ENCODE peak calls at places on chromosomes 7 and 10, in six cellular contexts. One of them, this sample, is unnamed. For H3K4me1 and H3K9me3, the result is how much of the 10 kb centered on the place peaks cover.

GRCh38 chr7:158129037-158130022 is 458.3 kb downstream of the PTPRN2 start:
- DNase-seq in fibroblast of lung: no peak
- DNase-seq in adrenal gland: no peak
- DNase-seq in cardiac muscle cell: no peak
- DNase-seq in heart right ventricle: no peak
- DNase-seq in A549: no peak
- DNase-seq in this sample: no peak

GRCh38 chr10:110205051-110205675 is 2.2 kb upstream of the MXI1 start:
- DNase-seq in fibroblast of lung: no peak
- DNase-seq in adrenal gland: no peak
- DNase-seq in cardiac muscle cell: no peak
- DNase-seq in heart right ventricle: no peak
- DNase-seq in A549: no peak
- DNase-seq in this sample: no peak

GRCh38 chr7:127752829-127753228 is 100.8 kb downstream of the SND1 start:
- DNase-seq in fibroblast of lung: no peak
- DNase-seq in adrenal gland: no peak
- DNase-seq in cardiac muscle cell: no peak
- DNase-seq in heart right ventricle: no peak
- DNase-seq in A549: no peak
- DNase-seq in this sample: no peak

GRCh38 chr10:77600640-77601039 is 37.0 kb downstream of the KCNMA1 start:
- DNase-seq in fibroblast of lung: no peak
- DNase-seq in adrenal gland: no peak
- DNase-seq in cardiac muscle cell: no peak
- DNase-seq in heart right ventricle: no peak
- DNase-seq in A549: no peak
- DNase-seq in this sample: no peak

GRCh38 chr10:129031233-129032150 is 435.5 kb upstream of the MGMT start:
- DNase-seq in fibroblast of lung: peak
- DNase-seq in adrenal gland: peak
- DNase-seq in cardiac muscle cell: peak
- DNase-seq in heart right ventricle: peak
- DNase-seq in A549: peak
- DNase-seq in this sample: no peak

GRCh38 chr7:93399642-93400041 is 167.5 kb downstream of the VPS50 start:
- DNase-seq in fibroblast of lung: no peak
- DNase-seq in adrenal gland: no peak
- DNase-seq in cardiac muscle cell: no peak
- DNase-seq in heart right ventricle: no peak
- DNase-seq in A549: no peak
- DNase-seq in this sample: no peak

GRCh38 chr7:7553386-7553785 is 13.3 kb upstream of the MIOS start:
- DNase-seq in fibroblast of lung: no peak
- DNase-seq in adrenal gland: no peak
- DNase-seq in cardiac muscle cell: no peak
- DNase-seq in heart right ventricle: no peak
- DNase-seq in A549: no peak
- DNase-seq in this sample: no peak

GRCh38 chr7:79528421-79528820 is 75.0 kb upstream of the MAGI2 start:
- DNase-seq in fibroblast of lung: no peak
- DNase-seq in adrenal gland: no peak
- DNase-seq in cardiac muscle cell: no peak
- DNase-seq in heart right ventricle: no peak
- DNase-seq in A549: no peak
- DNase-seq in this sample: no peak

GRCh38 chr7:151349507-151349853 is 7.9 kb downstream of the NUB1 start:
- DNase-seq in fibroblast of lung: no peak
- DNase-seq in adrenal gland: no peak
- DNase-seq in cardiac muscle cell: no peak
- DNase-seq in heart right ventricle: no peak
- DNase-seq in A549: no peak
- DNase-seq in this sample: no peak

GRCh38 chr10:118669020-118669766 is 73.7 kb upstream of the PRLHR start:
- DNase-seq in fibroblast of lung: peak
- DNase-seq in adrenal gland: peak
- DNase-seq in cardiac muscle cell: peak
- DNase-seq in heart right ventricle: peak
- DNase-seq in A549: no peak
- DNase-seq in this sample: no peak

GRCh38 chr10:102616071-102616770 is 28.1 kb upstream of the TRIM8 start:
- DNase-seq in fibroblast of lung: peak
- DNase-seq in adrenal gland: no peak
- DNase-seq in cardiac muscle cell: peak
- DNase-seq in heart right ventricle: peak
- DNase-seq in A549: no peak
- DNase-seq in this sample: no peak

GRCh38 chr10:5828725-5829124 is 15.5 kb upstream of the GDI2 start:
- DNase-seq in fibroblast of lung: no peak
- DNase-seq in adrenal gland: no peak
- DNase-seq in cardiac muscle cell: no peak
- DNase-seq in heart right ventricle: no peak
- DNase-seq in A549: no peak
- DNase-seq in this sample: peak

GRCh38 chr10:5830629-5831445 is 17.6 kb upstream of the GDI2 start:
- DNase-seq in fibroblast of lung: no peak
- DNase-seq in adrenal gland: no peak
- DNase-seq in cardiac muscle cell: no peak
- DNase-seq in heart right ventricle: no peak
- DNase-seq in A549: no peak
- DNase-seq in this sample: no peak

GRCh38 chr10:5831446-5831782 is 18.2 kb upstream of the GDI2 start:
- DNase-seq in fibroblast of lung: no peak
- DNase-seq in adrenal gland: no peak
- DNase-seq in cardiac muscle cell: no peak
- DNase-seq in heart right ventricle: no peak
- DNase-seq in A549: no peak
- DNase-seq in this sample: no peak

GRCh38 chr10:5827841-5828240 is 14.6 kb upstream of the GDI2 start:
- DNase-seq in fibroblast of lung: no peak
- DNase-seq in adrenal gland: no peak
- DNase-seq in cardiac muscle cell: no peak
- DNase-seq in heart right ventricle: no peak
- DNase-seq in A549: no peak
- DNase-seq in this sample: peak

DNA sequence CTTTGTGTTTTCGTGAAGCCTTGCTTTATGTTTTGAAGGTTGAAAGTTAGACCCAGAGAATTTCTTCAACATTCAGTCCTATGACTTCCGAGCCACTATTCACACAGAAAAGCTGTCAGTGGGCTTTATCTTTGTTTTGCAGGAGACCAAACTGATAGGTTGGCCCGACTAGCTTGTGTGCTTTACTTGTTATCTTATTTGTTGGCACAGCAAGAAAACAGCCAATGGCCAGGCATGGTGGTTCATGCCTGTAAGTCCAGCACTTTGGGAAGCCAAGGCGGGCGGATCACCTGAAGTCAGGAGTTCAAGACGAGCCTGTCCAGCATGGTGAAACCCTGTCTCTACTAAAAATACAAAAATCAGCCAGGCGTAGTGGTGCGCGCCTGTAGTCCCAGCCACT is 16.0 kb upstream of the GDI2 start:
- DNase-seq in fibroblast of lung: no peak
- DNase-seq in adrenal gland: no peak
- DNase-seq in cardiac muscle cell: no peak
- DNase-seq in heart right ventricle: no peak
- DNase-seq in A549: no peak
- DNase-seq in this sample: no peak
- TF ChIP-seq CTCF in fibroblast of lung: no peak
- TF ChIP-seq CTCF in adrenal gland: no peak
- TF ChIP-seq CTCF in cardiac muscle cell: no peak
- TF ChIP-seq CTCF in heart right ventricle: no peak
- TF ChIP-seq CTCF in A549: no peak
- TF ChIP-seq CTCF in this sample: no peak

GRCh38 chr10:2839081-2839725 is 228.1 kb upstream of the PFKP start:
- DNase-seq in fibroblast of lung: no peak
- DNase-seq in adrenal gland: peak
- DNase-seq in cardiac muscle cell: peak
- DNase-seq in heart right ventricle: peak
- DNase-seq in A549: peak
- DNase-seq in this sample: peak

GRCh38 chr10:2831509-2831908 is 235.8 kb upstream of the PFKP start:
- DNase-seq in fibroblast of lung: no peak
- DNase-seq in adrenal gland: no peak
- DNase-seq in cardiac muscle cell: no peak
- DNase-seq in heart right ventricle: no peak
- DNase-seq in A549: no peak
- DNase-seq in this sample: no peak

GRCh38 chr10:2835950-2836349 is 231.4 kb upstream of the PFKP start:
- DNase-seq in fibroblast of lung: no peak
- DNase-seq in adrenal gland: no peak
- DNase-seq in cardiac muscle cell: no peak
- DNase-seq in heart right ventricle: no peak
- DNase-seq in A549: no peak
- DNase-seq in this sample: no peak

DNA sequence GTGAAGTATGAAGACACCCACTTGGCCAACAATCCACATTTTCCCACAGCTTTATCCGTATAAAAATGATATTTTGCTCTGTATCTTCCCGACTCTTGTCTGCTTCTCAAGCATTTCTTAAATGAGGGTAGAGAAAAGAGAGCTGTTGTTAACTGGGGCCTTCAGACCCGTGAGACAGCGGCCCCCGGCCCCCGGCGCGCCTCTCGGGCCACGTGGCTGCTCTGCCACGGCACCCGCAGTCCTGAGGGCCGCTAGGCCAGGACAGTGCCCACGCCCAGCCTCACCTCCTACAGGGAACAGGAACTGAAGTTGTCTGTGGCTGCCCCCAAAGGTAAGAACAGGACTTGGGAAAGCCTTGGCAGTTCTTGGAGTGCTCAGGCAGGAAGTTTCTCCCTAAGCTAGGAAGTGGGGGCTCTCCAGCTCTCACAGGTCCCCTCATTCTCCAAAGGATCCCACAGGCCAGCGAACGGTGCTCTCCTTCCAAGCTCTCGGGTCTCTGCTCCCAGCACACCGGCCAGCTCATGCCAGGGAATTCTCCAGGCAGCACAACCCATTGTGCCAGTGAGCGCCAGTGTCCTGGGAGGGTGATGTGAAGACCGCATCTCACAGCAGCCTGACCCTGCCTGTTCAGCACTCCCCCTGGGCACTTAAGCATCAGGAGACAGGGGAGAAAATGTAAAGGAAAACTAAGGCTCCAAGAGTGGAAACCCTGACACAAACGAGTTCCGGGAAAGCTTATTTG is 230.3 kb upstream of the PFKP start:
- DNase-seq in fibroblast of lung: no peak
- DNase-seq in adrenal gland: no peak
- DNase-seq in cardiac muscle cell: no peak
- DNase-seq in heart right ventricle: no peak
- DNase-seq in A549: no peak
- DNase-seq in this sample: no peak
- H3K4me1 ChIP-seq in fibroblast of lung: under half
- H3K4me1 ChIP-seq in adrenal gland: under half
- H3K4me1 ChIP-seq in cardiac muscle cell: under half
- H3K4me1 ChIP-seq in heart right ventricle: under half
- H3K4me1 ChIP-seq in A549: under half
- H3K4me1 ChIP-seq in this sample: under half

GRCh38 chr7:69451715-69452114 is 146.6 kb upstream of the AUTS2 start:
- DNase-seq in fibroblast of lung: no peak
- DNase-seq in adrenal gland: no peak
- DNase-seq in cardiac muscle cell: no peak
- DNase-seq in heart right ventricle: no peak
- DNase-seq in A549: no peak
- DNase-seq in this sample: no peak
- H3K9me3 ChIP-seq in fibroblast of lung: under half
- H3K9me3 ChIP-seq in adrenal gland: under half
- H3K9me3 ChIP-seq in cardiac muscle cell: under half
- H3K9me3 ChIP-seq in heart right ventricle: under half
- H3K9me3 ChIP-seq in A549: under half
- H3K9me3 ChIP-seq in this sample: under half

GRCh38 chr7:44072364-44073231 is 7.2 kb upstream of the PGAM2 start:
- DNase-seq in fibroblast of lung: peak
- DNase-seq in adrenal gland: peak
- DNase-seq in cardiac muscle cell: peak
- DNase-seq in heart right ventricle: peak
- DNase-seq in A549: peak
- DNase-seq in this sample: peak
- TF ChIP-seq CTCF in fibroblast of lung: peak
- TF ChIP-seq CTCF in adrenal gland: peak
- TF ChIP-seq CTCF in cardiac muscle cell: peak
- TF ChIP-seq CTCF in heart right ventricle: peak
- TF ChIP-seq CTCF in A549: peak
- TF ChIP-seq CTCF in this sample: peak

GRCh38 chr7:106621393-106622132 is 39.4 kb downstream of the CCDC71L start:
- DNase-seq in fibroblast of lung: no peak
- DNase-seq in adrenal gland: no peak
- DNase-seq in cardiac muscle cell: no peak
- DNase-seq in heart right ventricle: no peak
- DNase-seq in A549: no peak
- DNase-seq in this sample: no peak
- H3K4me1 ChIP-seq in fibroblast of lung: under half
- H3K4me1 ChIP-seq in adrenal gland: under half
- H3K4me1 ChIP-seq in cardiac muscle cell: under half
- H3K4me1 ChIP-seq in heart right ventricle: under half
- H3K4me1 ChIP-seq in A549: under half
- H3K4me1 ChIP-seq in this sample: under half

GRCh38 chr7:57416601-57417358 is 33.2 kb upstream of the ZNF716 start:
- DNase-seq in fibroblast of lung: no peak
- DNase-seq in adrenal gland: no peak
- DNase-seq in cardiac muscle cell: no peak
- DNase-seq in heart right ventricle: no peak
- DNase-seq in A549: no peak
- DNase-seq in this sample: no peak
- H3K9me3 ChIP-seq in fibroblast of lung: under half
- H3K9me3 ChIP-seq in adrenal gland: under half
- H3K9me3 ChIP-seq in cardiac muscle cell: under half
- H3K9me3 ChIP-seq in heart right ventricle: under half
- H3K9me3 ChIP-seq in A549: under half
- H3K9me3 ChIP-seq in this sample: under half

GRCh38 chr10:24554036-24554435 is 169.7 kb downstream of the ARHGAP21 start:
- DNase-seq in fibroblast of lung: no peak
- DNase-seq in adrenal gland: no peak
- DNase-seq in cardiac muscle cell: no peak
- DNase-seq in heart right ventricle: no peak
- DNase-seq in A549: no peak
- DNase-seq in this sample: no peak

GRCh38 chr10:24551161-24551560 is 172.5 kb downstream of the ARHGAP21 start:
- DNase-seq in fibroblast of lung: no peak
- DNase-seq in adrenal gland: no peak
- DNase-seq in cardiac muscle cell: no peak
- DNase-seq in heart right ventricle: no peak
- DNase-seq in A549: no peak
- DNase-seq in this sample: no peak

GRCh38 chr10:24550680-24551079 is 173.0 kb downstream of the ARHGAP21 start:
- DNase-seq in fibroblast of lung: no peak
- DNase-seq in adrenal gland: no peak
- DNase-seq in cardiac muscle cell: no peak
- DNase-seq in heart right ventricle: no peak
- DNase-seq in A549: no peak
- DNase-seq in this sample: no peak

GRCh38 chr10:24553051-24553612 is 170.6 kb downstream of the ARHGAP21 start:
- DNase-seq in fibroblast of lung: no peak
- DNase-seq in adrenal gland: no peak
- DNase-seq in cardiac muscle cell: no peak
- DNase-seq in heart right ventricle: no peak
- DNase-seq in A549: no peak
- DNase-seq in this sample: no peak

GRCh38 chr10:24552346-24553016 is 171.2 kb downstream of the ARHGAP21 start:
- DNase-seq in fibroblast of lung: no peak
- DNase-seq in adrenal gland: no peak
- DNase-seq in cardiac muscle cell: no peak
- DNase-seq in heart right ventricle: no peak
- DNase-seq in A549: peak
- DNase-seq in this sample: peak
- TF ChIP-seq CTCF in fibroblast of lung: peak
- TF ChIP-seq CTCF in adrenal gland: no peak
- TF ChIP-seq CTCF in cardiac muscle cell: peak
- TF ChIP-seq CTCF in heart right ventricle: no peak
- TF ChIP-seq CTCF in A549: no peak
- TF ChIP-seq CTCF in this sample: peak

GRCh38 chr10:69336952-69337311 is 58.6 kb downstream of the HK1 start:
- DNase-seq in fibroblast of lung: no peak
- DNase-seq in adrenal gland: no peak
- DNase-seq in cardiac muscle cell: no peak
- DNase-seq in heart right ventricle: no peak
- DNase-seq in A549: no peak
- DNase-seq in this sample: no peak
- H3K4me1 ChIP-seq in fibroblast of lung: under half
- H3K4me1 ChIP-seq in adrenal gland: under half
- H3K4me1 ChIP-seq in cardiac muscle cell: half or more
- H3K4me1 ChIP-seq in heart right ventricle: half or more
- H3K4me1 ChIP-seq in A549: under half
- H3K4me1 ChIP-seq in this sample: half or more

This sample was measured in Caco-2.